ENCODE peak calls at places on chromosomes 7 and 10, in nine cellular contexts. O is stimulated activated CD4-positive, alpha-beta T cell treated with anti-CD3 and anti-CD28 coated beads, Interleukin-1b, Interleukin-23, amount 100 ng/mL, for 48 hours; I is HL-60; D is kidney tubule cell; G is nucleus accumbens; M is head of caudate nucleus; C is gastrocnemius medialis; H is lower lobe of right lung; T is activated CD8-positive, alpha-beta memory T cell treated with anti-CD3 and anti-CD28 coated beads, Interleukin-2, amount 50 U/mL, for 48 hours. Q is an unnamed sample.

GRCh38 chr10:12902135-12902572 is 99.4 kb downstream of the CCDC3 start:
- DNase-seq in G (peak), H (no peak), I (no peak), T (peak), M (peak), C (no peak), O (peak), D (peak), Q (no peak)

GRCh38 chr7:142785841-142786250 is 15.1 kb downstream of the PRSS2 start:
- DNase-seq in D (no peak), M (no peak), I (no peak), H (no peak), G (no peak), C (no peak), T (peak), O (peak), Q (no peak)

GRCh38 chr10:129629911-129630310 is 162.9 kb downstream of the MGMT start:
- DNase-seq in G (no peak), O (no peak), M (no peak), T (no peak), C (no peak), H (no peak), D (no peak), I (no peak), Q (no peak)

GRCh38 chr7:150333659-150334058 is 7.8 kb downstream of the RARRES2 start:
- DNase-seq in H (no peak), T (no peak), I (no peak), M (no peak), D (no peak), O (no peak), G (no peak), C (no peak), Q (no peak)

GRCh38 chr10:99945286-99945685 is 64.5 kb downstream of the DNMBP start:
- DNase-seq in D (peak), H (no peak), I (no peak), M (no peak), O (no peak), T (no peak), G (no peak), C (peak), Q (no peak)

GRCh38 chr10:35379226-35380137 is 43.2 kb downstream of the CCNY start:
- DNase-seq in H (no peak), G (no peak), I (no peak), C (peak), T (no peak), D (peak), M (no peak), O (no peak), Q (peak)

GRCh38 chr7:101659706-101660105 is 30.6 kb upstream of the MYL10 start:
- DNase-seq in O (no peak), D (no peak), I (no peak), C (no peak), G (no peak), M (no peak), H (no peak), T (no peak), Q (no peak)

GRCh38 chr7:46432666-46433065 is 511.6 kb upstream of the IGFBP3 start:
- DNase-seq in I (no peak), G (no peak), O (no peak), T (no peak), D (no peak), C (no peak), M (no peak), H (no peak), Q (no peak)

GRCh38 chr7:136870799-136871487 is 2.5 kb downstream of the CHRM2 start:
- DNase-seq in C (no peak), T (no peak), M (no peak), O (no peak), G (no peak), H (no peak), D (no peak), I (no peak), Q (no peak)

Q was measured in GF-D8.